ENCODE peak calls at places on chromosomes 16 and 17, in nine cellular contexts. T, E, L, Q, Z, N, G, W and J are unnamed samples.

GRCh38 chr16:22346463-22346862 is 28.0 kb downstream of the CDR2 start:
- DNase-seq in T (no peak), E (no peak), L (no peak), Q (no peak), Z (peak), N (no peak), G (no peak), W (no peak), J (no peak)

GRCh38 chr16:24540575-24541240 is 1.3 kb downstream of the RBBP6 start:
- DNase-seq in T (no peak), E (no peak), L (peak), Q (no peak), Z (no peak), N (peak), G (no peak), W (no peak), J (no peak)

GRCh38 chr16:12199524-12199923 is 223.0 kb downstream of the SNX29 start:
- DNase-seq in T (no peak), E (no peak), L (no peak), Q (no peak), Z (no peak), N (no peak), G (no peak), W (no peak), J (no peak)

GRCh38 chr17:37818689-37819088 is 73.8 kb upstream of the HNF1B start:
- DNase-seq in T (peak), E (no peak), L (peak), Q (peak), Z (no peak), N (no peak), G (peak), W (no peak), J (peak)

GRCh38 chr17:9044796-9045470 is 23.6 kb downstream of the NTN1 start:
- DNase-seq in T (no peak), E (no peak), L (no peak), Q (peak), Z (no peak), N (no peak), G (no peak), W (no peak), J (no peak)

GRCh38 chr16:17983114-17983513 is 353.4 kb downstream of the NPIPA8 start:
- DNase-seq in T (no peak), E (no peak), L (no peak), Q (no peak), Z (no peak), N (no peak), G (no peak), W (no peak), J (no peak)

GRCh38 chr16:81713295-81713772 is 65.8 kb upstream of the PLCG2 start:
- DNase-seq in T (no peak), E (no peak), L (no peak), Q (no peak), Z (no peak), N (no peak), G (no peak), W (no peak), J (no peak)

GRCh38 chr16:63061319-63061718 is 1025.1 kb upstream of the CDH8 start:
- DNase-seq in T (no peak), E (no peak), L (no peak), Q (no peak), Z (no peak), N (no peak), G (no peak), W (no peak), J (no peak)

GRCh38 chr17:76887809-76888208 is 19.6 kb downstream of the MGAT5B start:
- DNase-seq in T (no peak), E (no peak), L (no peak), Q (no peak), Z (no peak), N (no peak), G (no peak), W (no peak), J (no peak)

GRCh38 chr16:69804283-69804682 is 42.2 kb downstream of the WWP2 start:
- DNase-seq in T (no peak), E (no peak), L (no peak), Q (no peak), Z (no peak), N (no peak), G (no peak), W (no peak), J (no peak)

GRCh38 chr16:87353613-87354012 is 30.0 kb downstream of the FBXO31 start:
- DNase-seq in T (no peak), E (no peak), L (no peak), Q (no peak), Z (no peak), N (no peak), G (no peak), W (no peak), J (no peak)

GRCh38 chr17:80248001-80248893 is 12.4 kb upstream of the RNF213 start:
- DNase-seq in T (no peak), E (no peak), L (no peak), Q (no peak), Z (no peak), N (no peak), G (no peak), W (no peak), J (no peak)

GRCh38 chr17:47785538-47786123 is 36.0 kb downstream of the OSBPL7 start:
- DNase-seq in T (no peak), E (no peak), L (peak), Q (peak), Z (no peak), N (no peak), G (no peak), W (no peak), J (no peak)

GRCh38 chr17:74770498-74771318 is 5.4 kb downstream of the NAT9 start:
- DNase-seq in T (peak), E (peak), L (peak), Q (peak), Z (peak), N (peak), G (no peak), W (peak), J (no peak)

GRCh38 chr16:9555051-9555450 is 463.6 kb downstream of the HAPSTR1 start:
- DNase-seq in T (no peak), E (no peak), L (no peak), Q (no peak), Z (no peak), N (no peak), G (no peak), W (no peak), J (no peak)

GRCh38 chr17:63399856-63400255 is 46.2 kb downstream of the CYB561 start:
- DNase-seq in T (no peak), E (no peak), L (peak), Q (no peak), Z (no peak), N (no peak), G (peak), W (no peak), J (peak)

GRCh38 chr17:53950207-53950857 is 127.6 kb downstream of the KIF2B start:
- DNase-seq in T (no peak), E (no peak), L (no peak), Q (no peak), Z (no peak), N (no peak), G (no peak), W (no peak), J (no peak)

GRCh38 chr17:78343433-78344201 is 16.3 kb downstream of the SOCS3 start:
- DNase-seq in T (no peak), E (no peak), L (no peak), Q (no peak), Z (no peak), N (peak), G (no peak), W (peak), J (no peak)

GRCh38 chr16:81885976-81886586 is 107.0 kb downstream of the PLCG2 start:
- DNase-seq in T (peak), E (no peak), L (peak), Q (peak), Z (no peak), N (peak), G (no peak), W (no peak), J (no peak)

GRCh38 chr16:3235856-3236669 is 1.1 kb upstream of the ZNF200 start:
- DNase-seq in T (peak), E (no peak), L (no peak), Q (no peak), Z (no peak), N (peak), G (no peak), W (peak), J (no peak)

GRCh38 chr17:63848834-63849689 is 6.6 kb upstream of the SMARCD2 start:
- DNase-seq in T (peak), E (peak), L (peak), Q (peak), Z (peak), N (peak), G (peak), W (peak), J (peak)

GRCh38 chr16:69890114-69890890 is 60.8 kb upstream of the CLEC18A start:
- DNase-seq in T (peak), E (peak), L (peak), Q (peak), Z (peak), N (no peak), G (peak), W (no peak), J (peak)

GRCh38 chr16:75309899-75310430 is 58.5 kb upstream of the BCAR1 start:
- DNase-seq in T (no peak), E (no peak), L (no peak), Q (no peak), Z (no peak), N (no peak), G (no peak), W (no peak), J (no peak)

GRCh38 chr17:81955058-81955681 is 5.8 kb downstream of the NOTUM start:
- DNase-seq in T (no peak), E (no peak), L (no peak), Q (no peak), Z (no peak), N (no peak), G (no peak), W (no peak), J (no peak)

GRCh38 chr17:34797724-34798123 is 163.5 kb downstream of the CCT6B start:
- DNase-seq in T (peak), E (no peak), L (no peak), Q (peak), Z (no peak), N (peak), G (no peak), W (no peak), J (peak)

GRCh38 chr17:45843722-45844121 is 959 bp upstream of the SPPL2C start:
- DNase-seq in T (no peak), E (no peak), L (no peak), Q (no peak), Z (no peak), N (no peak), G (no peak), W (no peak), J (no peak)

GRCh38 chr16:80938035-80938927 is 68.4 kb downstream of the CMC2 start:
- DNase-seq in T (no peak), E (no peak), L (peak), Q (peak), Z (no peak), N (no peak), G (peak), W (no peak), J (peak)